ENCODE peak calls at places on chromosome X, in nine cellular contexts. T, R, O, Q, I, B, W, L and F are unnamed samples.

GRCh38 chrX:650801-651200 is 20.2 kb downstream of the SHOX start:
- DNase-seq in T (no peak), R (no peak), O (peak; percentile 28), Q (no peak), I (no peak), B (no peak), W (no peak), L (no peak), F (no peak)

GRCh38 chrX:68843992-68844391 is 15.2 kb downstream of the EFNB1 start:
- DNase-seq in T (no peak), R (no peak), O (no peak), Q (no peak), I (no peak), B (no peak), W (no peak), L (no peak), F (no peak)

GRCh38 chrX:38220936-38221386 is 290 bp upstream of the SRPX start:
- DNase-seq in T (no peak), R (no peak), O (no peak), Q (no peak), I (no peak), B (peak; percentile 36), W (no peak), L (no peak), F (no peak)

GRCh38 chrX:95703696-95704095 is 980.9 kb upstream of the DIAPH2 start:
- DNase-seq in T (no peak), R (no peak), O (no peak), Q (no peak), I (no peak), B (no peak), W (no peak), L (no peak), F (no peak)

GRCh38 chrX:110383414-110383813 is 24.8 kb downstream of the RTL9 start:
- DNase-seq in T (no peak), R (no peak), O (no peak), Q (no peak), I (no peak), B (peak; percentile 74), W (no peak), L (no peak), F (no peak)

GRCh38 chrX:17007134-17007768 is 60.8 kb downstream of the REPS2 start:
- DNase-seq in T (no peak), R (no peak), O (no peak), Q (peak; percentile 23), I (peak; percentile 11), B (no peak), W (no peak), L (peak; percentile 31), F (peak; percentile 13)

GRCh38 chrX:100591256-100592051 is 6.7 kb downstream of the TNMD start:
- DNase-seq in T (no peak), R (no peak), O (no peak), Q (no peak), I (no peak), B (no peak), W (no peak), L (no peak), F (no peak)

GRCh38 chrX:103846395-103846794 is 14.3 kb upstream of the RAB9B start:
- DNase-seq in T (no peak), R (no peak), O (no peak), Q (no peak), I (no peak), B (peak; percentile 18), W (no peak), L (no peak), F (no peak)

GRCh38 chrX:154351183-154352011 is 23.0 kb downstream of the FLNA start:
- DNase-seq in T (no peak), R (no peak), O (peak; percentile 88), Q (no peak), I (no peak), B (no peak), W (no peak), L (peak; percentile 52), F (peak; percentile 18)

GRCh38 chrX:10482262-10482661 is 138.1 kb downstream of the MID1 start:
- DNase-seq in T (no peak), R (no peak), O (no peak), Q (no peak), I (no peak), B (no peak), W (no peak), L (no peak), F (no peak)